ENCODE peak calls at places on chromosome 19, in four cellular contexts. O, J, I and B are unnamed samples.
A peak's percentile ranks its signal among the peaks of the same experiment; 100 is the strongest.

GRCh38 chr19:45095496-45096413 is 2.8 kb downstream of the PPP1R37 start:
- DNase-seq in O (no peak), J (no peak), I (no peak), B (no peak)

GRCh38 chr19:40646564-40647254 is 43.7 kb downstream of the NUMBL start:
- DNase-seq in J (no peak), O (no peak), I (peak; percentile 43), B (no peak)

GRCh38 chr19:3530389-3530788 is 8.6 kb upstream of the TEKTIP1 start:
- DNase-seq in O (no peak), I (no peak), J (no peak), B (no peak)

GRCh38 chr19:17069249-17069648 is 6.0 kb downstream of the HAUS8 start:
- DNase-seq in O (no peak), J (no peak), I (no peak), B (no peak)

GRCh38 chr19:5996598-5997320 is 18.8 kb upstream of the RANBP3 start:
- DNase-seq in I (no peak), O (no peak), J (no peak), B (no peak)

GRCh38 chr19:3969435-3970312 is 1.2 kb downstream of the DAPK3 start:
- DNase-seq in O (peak; percentile 83), J (no peak), I (peak; percentile 38), B (no peak)

GRCh38 chr19:54172764-54173699 is at the start of gene TMC4:
- DNase-seq in I (peak; percentile 95), O (no peak), J (no peak), B (no peak)

GRCh38 chr19:2041436-2041685 is 9.7 kb downstream of the MKNK2 start:
- DNase-seq in J (no peak), I (no peak), O (no peak), B (no peak)

GRCh38 chr19:34363094-34363493 is 1.9 kb upstream of the GPI start:
- DNase-seq in O (no peak), I (no peak), J (no peak), B (no peak)

GRCh38 chr19:17803264-17803896 is 8.4 kb downstream of the B3GNT3 start:
- DNase-seq in O (no peak), I (peak; percentile 42), J (peak; percentile 65), B (peak; percentile 70)

GRCh38 chr19:38190061-38190460 is 34.0 kb downstream of the DPF1 start:
- DNase-seq in I (no peak), O (no peak), J (no peak), B (no peak)

GRCh38 chr19:45774765-45775164 is 5.7 kb upstream of the SIX5 start:
- DNase-seq in O (no peak), J (no peak), I (peak; percentile 38), B (no peak)

GRCh38 chr19:2051771-2052704 is 994 bp upstream of the MKNK2 start:
- DNase-seq in J (peak; percentile 44), I (no peak), O (no peak), B (no peak)

GRCh38 chr19:2318923-2319322 is 9.5 kb downstream of the LSM7 start:
- DNase-seq in O (no peak), J (no peak), I (no peak), B (no peak)

GRCh38 chr19:29665826-29666633 is 769 bp downstream of the PLEKHF1 start:
- DNase-seq in I (peak; percentile 28), J (no peak), O (peak; percentile 70), B (no peak)

GRCh38 chr19:45575216-45575615 is 9.4 kb downstream of the OPA3 start:
- DNase-seq in I (no peak), O (no peak), J (no peak), B (no peak)

GRCh38 chr19:29662604-29663404 is 2.5 kb upstream of the PLEKHF1 start:
- DNase-seq in J (no peak), I (no peak), O (peak; percentile 93), B (no peak)

GRCh38 chr19:6039541-6040225 is 61.7 kb upstream of the RANBP3 start:
- DNase-seq in O (no peak), I (no peak), J (no peak), B (no peak)

GRCh38 chr19:16381756-16382401 is 57.3 kb downstream of the KLF2 start:
- DNase-seq in J (no peak), I (no peak), O (peak; percentile 89), B (no peak)

GRCh38 chr19:4084547-4084877 is 17.8 kb upstream of the ZBTB7A start:
- DNase-seq in J (no peak), O (no peak), I (no peak), B (no peak)

GRCh38 chr19:35008891-35009341 is 8.8 kb downstream of the GRAMD1A start:
- DNase-seq in O (no peak), I (no peak), J (no peak), B (no peak)

GRCh38 chr19:30178721-30179402 is 193.3 kb upstream of the ZNF536 start:
- DNase-seq in J (no peak), I (no peak), O (no peak), B (no peak)

GRCh38 chr19:3176715-3177501 is 1.7 kb upstream of the S1PR4 start:
- DNase-seq in I (peak; percentile 69), J (no peak), O (no peak), B (peak; percentile 88)

GRCh38 chr19:27794444-27795042 is 1418.4 kb downstream of the UQCRFS1 start:
- DNase-seq in O (peak; percentile 50), I (no peak), J (peak; percentile 49), B (no peak)

GRCh38 chr19:47369923-47370625 is 21.0 kb downstream of the DHX34 start:
- DNase-seq in J (no peak), I (no peak), O (peak; percentile 56), B (peak; percentile 96)

GRCh38 chr19:4052114-4052992 is 14.3 kb downstream of the ZBTB7A start:
- DNase-seq in J (no peak), O (no peak), I (peak; percentile 93), B (peak; percentile 97)

GRCh38 chr19:45769821-45770191 is 754 bp upstream of the SIX5 start:
- DNase-seq in J (no peak), I (peak; percentile 41), O (peak; percentile 52), B (no peak)

GRCh38 chr19:9645466-9645865 is 24.4 kb upstream of the ZNF561 start:
- DNase-seq in I (no peak), O (no peak), J (no peak), B (no peak)

GRCh38 chr19:54473983-54474382 is 887 bp upstream of the CDC42EP5 start:
- DNase-seq in O (no peak), I (no peak), J (no peak), B (no peak)

GRCh38 chr19:54403054-54403453 is 12.2 kb upstream of the TTYH1 start:
- DNase-seq in O (no peak), I (no peak), J (no peak), B (no peak)

GRCh38 chr19:13953021-13953531 is 767 bp downstream of the DCAF15 start:
- DNase-seq in O (peak; percentile 42), J (no peak), I (peak; percentile 27), B (no peak)
- TF ChIP-seq CTCF in O (no peak), J (no peak), I (no peak), B (no peak)

DNA sequence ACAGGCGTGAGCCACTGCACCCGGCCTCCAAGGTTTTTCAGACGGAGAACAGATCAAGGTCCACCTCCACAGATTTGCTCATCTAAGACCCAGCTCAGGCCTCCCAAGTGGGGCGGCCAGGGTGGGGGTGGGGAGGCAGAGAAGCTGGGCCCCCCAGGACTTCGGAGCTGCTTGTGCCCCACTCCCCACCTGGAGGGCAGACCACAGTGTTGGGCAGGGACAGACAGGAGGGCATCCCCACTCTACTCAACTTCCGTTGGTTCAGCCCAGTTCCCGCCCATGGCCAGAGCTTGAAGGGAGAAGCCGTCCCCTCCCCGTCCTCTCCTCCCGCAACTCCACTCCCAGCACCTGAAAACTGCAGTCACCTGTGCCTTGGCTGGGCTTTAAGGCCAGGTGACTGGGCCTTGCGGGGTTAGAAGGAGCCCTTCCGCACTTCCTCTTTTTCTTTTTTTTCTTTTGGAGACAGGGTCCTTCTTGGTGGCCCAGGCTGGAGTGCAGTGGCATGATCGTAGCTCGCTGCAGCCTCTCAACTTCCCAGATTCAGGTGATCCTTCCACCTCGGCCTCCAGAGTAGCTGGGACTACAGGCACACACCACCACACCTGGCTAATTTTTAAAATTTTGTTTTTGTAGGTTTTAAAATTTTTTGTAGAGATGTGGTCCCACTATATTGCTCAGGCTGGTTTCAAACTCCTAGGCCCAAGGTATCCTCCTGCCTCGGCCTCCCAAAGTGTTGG is 734 bp upstream of the LRRC8E start:
- DNase-seq in J (no peak), I (no peak), O (no peak), B (no peak)
- TF ChIP-seq CTCF in J (no peak), I (no peak), O (no peak), B (no peak)

GRCh38 chr19:13301627-13302334 is 151.6 kb downstream of the IER2 start:
- DNase-seq in J (no peak), I (no peak), O (no peak), B (no peak)

GRCh38 chr19:13300421-13301030 is 150.3 kb downstream of the IER2 start:
- DNase-seq in I (no peak), O (no peak), J (no peak), B (no peak)

GRCh38 chr19:13299838-13300237 is 149.6 kb downstream of the IER2 start:
- DNase-seq in O (no peak), J (no peak), I (no peak), B (no peak)

GRCh38 chr19:13303381-13304129 is 153.3 kb downstream of the IER2 start:
- DNase-seq in I (no peak), J (no peak), O (no peak), B (no peak)

DNA sequence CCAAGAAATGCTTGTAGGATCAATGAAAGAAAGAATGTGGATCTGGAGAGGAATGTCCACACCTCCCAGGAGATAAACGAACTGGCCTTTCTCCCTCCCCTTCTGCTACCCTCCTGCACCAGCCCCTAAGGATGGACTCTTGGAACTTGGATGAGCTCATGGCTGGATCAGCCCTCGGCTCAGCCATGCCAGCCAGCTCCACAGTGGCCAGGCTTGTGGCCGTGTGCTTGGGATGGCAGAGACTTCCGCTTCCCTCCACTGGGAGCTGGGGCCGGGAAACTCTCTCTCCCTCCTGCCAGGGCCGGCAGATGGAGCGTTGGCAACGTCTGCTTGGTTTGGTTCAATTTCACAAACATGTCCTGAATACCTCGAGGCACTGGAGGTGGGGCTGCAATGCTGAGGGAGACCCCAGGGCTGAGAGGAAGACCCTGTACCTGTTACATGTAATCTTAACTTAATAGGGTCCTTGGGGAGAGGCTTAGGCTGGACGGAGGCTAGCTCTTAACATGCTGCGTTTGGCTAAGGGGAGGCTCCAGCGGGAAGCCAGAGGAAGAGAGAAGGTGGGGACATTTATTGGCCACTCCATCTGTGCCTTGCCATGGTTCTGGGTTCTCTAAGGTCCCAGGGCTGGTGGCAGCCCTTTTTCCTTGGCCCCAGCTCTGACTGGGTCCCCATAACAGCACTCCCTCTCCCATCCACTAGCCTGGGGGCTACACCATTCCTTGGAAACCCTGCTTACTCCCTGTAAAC is 152.5 kb downstream of the IER2 start:
- DNase-seq in J (no peak), O (no peak), I (peak; percentile 4), B (no peak)
- TF ChIP-seq CTCF in J (no peak), O (no peak), I (no peak), B (no peak)

DNA sequence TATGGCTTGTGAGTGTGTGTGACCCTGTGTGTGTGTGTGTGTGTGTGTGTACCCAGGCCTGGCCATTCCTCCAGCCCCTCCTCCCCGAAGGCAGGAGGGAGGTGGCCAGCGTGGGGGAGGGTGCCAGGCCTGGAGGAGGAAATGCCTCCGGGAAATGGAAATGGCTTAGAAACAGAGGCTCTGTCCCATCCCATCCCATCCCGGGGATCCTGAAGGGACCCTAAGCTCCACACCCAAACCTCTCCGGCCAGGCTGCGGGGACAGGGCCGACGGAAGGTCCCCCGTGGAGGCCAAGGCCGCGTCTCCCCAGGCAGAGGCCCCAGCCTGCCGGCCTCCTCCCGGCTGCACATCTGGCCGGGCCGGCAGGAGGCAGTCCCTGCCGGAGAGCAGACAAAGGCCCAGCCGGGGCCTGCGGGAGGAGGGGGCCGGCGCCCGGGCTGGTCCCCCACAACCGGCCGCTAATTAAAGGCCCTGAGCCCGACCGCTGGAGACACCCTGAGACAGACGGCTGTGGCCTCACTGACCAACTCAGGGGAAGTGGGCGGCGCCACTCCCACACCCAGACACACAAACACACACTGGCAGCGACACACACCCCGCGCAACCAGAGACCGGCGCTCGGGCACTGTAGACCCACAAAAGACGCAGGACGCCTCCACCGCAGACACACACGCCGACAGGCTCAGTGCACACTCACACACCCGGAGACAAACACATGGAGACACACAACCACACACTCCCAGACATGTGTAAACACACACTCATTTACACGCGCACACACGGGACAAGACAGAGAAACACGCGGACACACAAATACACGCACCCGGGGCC is 1.1 kb downstream of the ADAMTS10 start:
- DNase-seq in I (no peak), J (no peak), O (peak; percentile 71), B (no peak)
- TF ChIP-seq CTCF in I (no peak), J (no peak), O (peak; percentile 18), B (no peak)